ENCODE peak calls at places on chromosomes 16 and 17, in seven cellular contexts. K is upper lobe of right lung; Y is spleen; W is keratinocyte; E is CD4-positive, alpha-beta T cell; F is HL-60; D is GM06990. L is an unnamed sample.

GRCh38 chr16:27374794-27375499 is 27.0 kb upstream of the IL21R start:
- DNase-seq in K (peak), Y (peak), W (peak), E (peak), F (peak), D (peak), L (peak)

GRCh38 chr17:144936-145670 is 7.7 kb downstream of the SCGB1C2 start:
- DNase-seq in K (peak), Y (no peak), W (no peak), E (no peak), F (no peak), D (no peak), L (no peak)

GRCh38 chr17:19867094-19867653 is 562 bp downstream of the ULK2 start:
- DNase-seq in K (peak), Y (peak), W (no peak), E (peak), F (no peak), D (peak), L (peak)

GRCh38 chr17:40069751-40070643 is 7.2 kb downstream of the THRA start:
- DNase-seq in K (no peak), Y (no peak), W (no peak), E (peak), F (no peak), D (no peak), L (no peak)

GRCh38 chr16:4508806-4509205 is 29.8 kb downstream of the CDIP1 start:
- DNase-seq in K (no peak), Y (peak), W (no peak), E (no peak), F (no peak), D (no peak), L (no peak)

GRCh38 chr16:59719121-59719520 is 985.0 kb upstream of the GOT2 start:
- DNase-seq in K (no peak), Y (no peak), W (no peak), E (no peak), F (no peak), D (no peak), L (no peak)

GRCh38 chr16:873243-873661 is 72.7 kb upstream of the GNG13 start:
- DNase-seq in K (no peak), Y (no peak), W (no peak), E (no peak), F (no peak), D (no peak), L (no peak)

GRCh38 chr16:48629531-48629930 is 19.6 kb upstream of the N4BP1 start:
- DNase-seq in K (peak), Y (peak), W (no peak), E (no peak), F (no peak), D (no peak), L (no peak)

GRCh38 chr16:49594706-49595534 is 221.3 kb downstream of the C16orf78 start:
- DNase-seq in K (no peak), Y (peak), W (no peak), E (no peak), F (no peak), D (no peak), L (no peak)

GRCh38 chr16:88781140-88782077 is 3.6 kb downstream of the PIEZO1 start:
- DNase-seq in K (peak), Y (peak), W (no peak), E (peak), F (no peak), D (peak), L (peak)

GRCh38 chr16:56938664-56939513 is 6.9 kb downstream of the HERPUD1 start:
- DNase-seq in K (no peak), Y (peak), W (no peak), E (no peak), F (no peak), D (no peak), L (no peak)

GRCh38 chr16:708019-708418 is 2.4 kb upstream of the FBXL16 start:
- DNase-seq in K (no peak), Y (no peak), W (no peak), E (no peak), F (no peak), D (no peak), L (no peak)

GRCh38 chr16:73329363-73330306 is 281.7 kb upstream of the ZFHX3 start:
- DNase-seq in K (no peak), Y (no peak), W (no peak), E (no peak), F (no peak), D (no peak), L (no peak)

GRCh38 chr16:14372471-14372870 is 257.6 kb downstream of the PARN start:
- DNase-seq in K (no peak), Y (no peak), W (no peak), E (no peak), F (no peak), D (no peak), L (no peak)

DNA sequence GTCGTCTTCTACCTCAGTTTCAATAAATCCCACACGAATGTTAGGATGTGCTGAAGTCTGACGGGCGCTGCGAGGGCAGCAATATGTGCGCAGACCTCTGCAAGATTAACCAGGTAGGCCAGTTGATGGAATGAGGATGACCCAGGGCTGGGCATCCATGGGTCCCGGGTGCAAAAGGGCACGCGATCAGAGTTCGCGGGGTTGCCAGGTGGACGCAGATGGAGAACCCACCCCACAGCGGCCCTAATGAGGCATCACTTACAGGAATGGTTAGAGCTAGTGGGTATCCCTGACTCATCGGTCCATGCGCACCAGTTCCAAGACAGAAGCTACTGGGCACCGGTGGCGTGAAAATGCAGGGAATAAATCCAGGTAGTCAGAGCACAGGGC is 2116.0 kb downstream of the TP53TG3F start:
- DNase-seq in K (no peak), Y (no peak), W (no peak), E (no peak), F (no peak), D (no peak), L (no peak)
- TF ChIP-seq CTCF in K (no peak), Y (no peak), W (no peak), E (no peak), F (no peak), D (no peak), L (no peak)

GRCh38 chr17:66733759-66734158 is 101.2 kb upstream of the CACNG5 start:
- DNase-seq in K (no peak), Y (no peak), W (no peak), E (no peak), F (no peak), D (no peak), L (no peak)

GRCh38 chr17:66740226-66740625 is 94.7 kb upstream of the CACNG5 start:
- DNase-seq in K (no peak), Y (no peak), W (no peak), E (no peak), F (no peak), D (no peak), L (no peak)

GRCh38 chr17:66739553-66739952 is 95.4 kb upstream of the CACNG5 start:
- DNase-seq in K (no peak), Y (no peak), W (no peak), E (no peak), F (no peak), D (no peak), L (no peak)

GRCh38 chr17:66734544-66734943 is 100.4 kb upstream of the CACNG5 start:
- DNase-seq in K (no peak), Y (no peak), W (no peak), E (no peak), F (no peak), D (no peak), L (no peak)

GRCh38 chr17:66737524-66737923 is 97.4 kb upstream of the CACNG5 start:
- DNase-seq in K (no peak), Y (no peak), W (no peak), E (no peak), F (no peak), D (no peak), L (no peak)
- TF ChIP-seq CTCF in K (no peak), Y (no peak), W (no peak), E (no peak), F (no peak), D (no peak), L (peak)

DNA sequence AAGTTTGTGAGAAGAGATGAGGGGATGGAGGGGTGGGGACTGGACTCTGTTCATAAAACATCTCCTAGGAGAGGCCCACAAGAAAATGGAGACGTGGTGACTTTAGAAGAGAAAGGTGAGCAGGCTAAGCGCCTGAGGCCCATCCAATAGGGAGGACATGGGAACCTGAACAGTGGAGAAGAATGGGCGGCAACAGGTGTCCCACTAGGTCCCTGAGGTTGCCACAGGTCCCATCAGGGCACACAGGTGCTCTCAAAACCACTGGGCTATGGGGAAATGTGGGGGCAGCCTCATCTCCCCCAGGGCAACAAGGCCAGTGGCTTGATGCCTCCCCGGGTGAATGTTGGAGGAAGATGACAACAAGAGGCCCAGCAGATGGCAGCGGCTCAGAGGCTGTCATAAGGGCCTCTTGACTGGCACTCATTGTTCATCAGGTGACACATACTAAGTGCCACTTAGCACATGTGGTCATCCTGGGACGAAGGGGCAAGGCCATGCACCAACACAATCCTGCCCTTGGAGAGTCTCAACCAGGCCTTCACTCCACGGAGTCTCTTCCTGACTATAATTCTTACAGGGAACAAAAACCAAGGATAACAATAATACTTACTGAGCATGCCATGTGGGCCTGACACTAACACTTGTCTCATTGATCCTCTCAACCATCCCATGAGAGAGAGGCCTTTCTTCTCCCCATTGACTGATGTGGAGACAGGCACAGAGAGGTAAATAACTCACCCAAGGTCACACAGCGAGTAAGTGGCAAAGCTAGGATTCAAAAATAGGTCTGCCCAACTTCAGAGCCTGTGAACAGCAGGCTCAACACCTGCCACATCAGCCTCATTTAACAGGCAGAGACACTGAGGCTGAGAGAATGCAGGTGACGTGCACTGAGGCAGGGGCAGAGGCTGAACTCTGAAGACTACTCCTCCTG is 38.0 kb downstream of the CUEDC1 start:
- DNase-seq in K (no peak), Y (no peak), W (no peak), E (no peak), F (no peak), D (no peak), L (no peak)
- TF ChIP-seq CTCF in K (no peak), Y (no peak), W (no peak), E (no peak), F (no peak), D (no peak), L (peak)

GRCh38 chr16:63057342-63057741 is 1021.1 kb upstream of the CDH8 start:
- DNase-seq in K (no peak), Y (no peak), W (no peak), E (no peak), F (no peak), D (no peak), L (no peak)
- TF ChIP-seq CTCF in K (no peak), Y (no peak), W (no peak), E (no peak), F (no peak), D (no peak), L (no peak)

GRCh38 chr17:61260061-61260797 is 139.4 kb upstream of the TBX2 start:
- DNase-seq in K (no peak), Y (no peak), W (no peak), E (no peak), F (no peak), D (no peak), L (no peak)
- TF ChIP-seq CTCF in K (no peak), Y (no peak), W (no peak), E (no peak), F (no peak), D (no peak), L (no peak)

DNA sequence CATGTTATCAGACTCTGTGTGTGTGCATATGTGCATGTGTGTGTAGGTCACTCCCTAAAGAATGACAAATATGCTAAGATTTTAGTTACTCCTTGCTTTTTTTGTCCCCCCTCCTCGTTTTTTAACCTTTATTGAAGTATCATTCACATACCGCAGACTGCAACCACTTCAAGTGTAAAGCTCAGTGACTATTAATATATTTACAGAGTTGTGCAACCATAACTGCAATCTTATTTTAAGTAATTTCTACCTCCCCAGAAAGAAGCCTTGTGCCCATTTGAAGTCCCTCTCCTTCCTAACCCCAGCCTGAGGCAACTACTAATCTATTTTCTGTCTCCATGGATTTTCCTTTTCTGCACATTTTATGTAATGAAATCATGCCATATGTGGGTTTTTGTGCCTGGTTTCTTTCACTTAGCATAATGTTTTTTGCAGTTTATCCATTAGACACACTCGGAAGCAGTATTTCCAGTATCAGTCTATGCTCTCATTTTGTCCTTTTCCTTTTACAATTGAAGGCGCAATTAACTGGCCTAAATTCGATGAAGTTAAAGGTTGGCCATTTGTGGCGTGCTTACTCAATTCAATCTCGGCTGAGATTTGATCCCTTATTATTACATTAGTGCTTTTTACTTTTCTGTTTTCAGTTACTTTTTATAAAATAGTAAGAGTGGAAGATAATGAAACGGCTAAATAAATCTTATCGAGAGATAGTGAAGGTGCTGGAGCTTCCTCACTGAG is 318.5 kb downstream of the HAPSTR1 start:
- DNase-seq in K (no peak), Y (no peak), W (no peak), E (no peak), F (no peak), D (no peak), L (no peak)
- TF ChIP-seq CTCF in K (no peak), Y (no peak), W (no peak), E (no peak), F (no peak), D (no peak), L (no peak)

GRCh38 chr17:8986295-8986694 is 20.8 kb upstream of the PIK3R5 start:
- DNase-seq in K (no peak), Y (no peak), W (no peak), E (no peak), F (no peak), D (no peak), L (no peak)
- TF ChIP-seq CTCF in K (peak), Y (no peak), W (peak), E (peak), F (no peak), D (peak), L (no peak)

L was measured in GM13976.